ENCODE peak calls at places on chromosomes 3 and 15, in six cellular contexts. Z, R, C, U, G and P are unnamed samples.

GRCh38 chr3:5128861-5129260 is 6.8 kb downstream of the ARL8B start:
- DNase-seq in Z (no peak), R (no peak), C (no peak), U (no peak), G (no peak), P (no peak)

GRCh38 chr3:30475038-30475808 is 131.2 kb upstream of the TGFBR2 start:
- DNase-seq in Z (peak), R (no peak), C (peak), U (no peak), G (no peak), P (no peak)

GRCh38 chr3:14606663-14607339 is 44.8 kb upstream of the CCDC174 start:
- DNase-seq in Z (no peak), R (no peak), C (no peak), U (no peak), G (no peak), P (no peak)

GRCh38 chr3:16668776-16669545 is 63.7 kb upstream of the DAZL start:
- DNase-seq in Z (no peak), R (no peak), C (no peak), U (no peak), G (no peak), P (no peak)

GRCh38 chr3:165984589-165984988 is 147.4 kb upstream of the BCHE start:
- DNase-seq in Z (no peak), R (no peak), C (no peak), U (no peak), G (no peak), P (no peak)

GRCh38 chr15:58057559-58057958 is 8.0 kb downstream of the ALDH1A2 start:
- DNase-seq in Z (no peak), R (no peak), C (no peak), U (no peak), G (no peak), P (no peak)

GRCh38 chr3:186225603-186226002 is 116.7 kb upstream of the ETV5 start:
- DNase-seq in Z (peak), R (no peak), C (no peak), U (no peak), G (no peak), P (no peak)

GRCh38 chr3:14791343-14791945 is 27.3 kb upstream of the FGD5 start:
- DNase-seq in Z (peak), R (peak), C (no peak), U (peak), G (peak), P (peak)

GRCh38 chr15:71414778-71415177 is 299.5 kb downstream of the THSD4 start:
- DNase-seq in Z (no peak), R (no peak), C (no peak), U (no peak), G (no peak), P (no peak)

GRCh38 chr15:91407237-91407889 is 307.3 kb downstream of the SV2B start:
- DNase-seq in Z (no peak), R (no peak), C (no peak), U (peak), G (no peak), P (no peak)

GRCh38 chr3:16295298-16295890 is 30.4 kb downstream of the OXNAD1 start:
- DNase-seq in Z (no peak), R (no peak), C (no peak), U (no peak), G (no peak), P (no peak)

GRCh38 chr3:159619341-159619885 is 369.2 kb upstream of the IL12A start:
- DNase-seq in Z (no peak), R (no peak), C (no peak), U (peak), G (no peak), P (no peak)

GRCh38 chr3:24607281-24607680 is 112.6 kb upstream of the THRB start:
- DNase-seq in Z (no peak), R (no peak), C (no peak), U (no peak), G (no peak), P (no peak)

GRCh38 chr15:74790080-74790916 is 8.4 kb downstream of the CSK start:
- DNase-seq in Z (no peak), R (peak), C (peak), U (peak), G (peak), P (peak)

GRCh38 chr3:151593923-151594322 is 133.1 kb upstream of the IGSF10 start:
- DNase-seq in Z (no peak), R (no peak), C (no peak), U (no peak), G (no peak), P (no peak)

GRCh38 chr3:156456771-156457224 is 98.1 kb downstream of the SSR3 start:
- DNase-seq in Z (no peak), R (no peak), C (no peak), U (peak), G (no peak), P (no peak)

GRCh38 chr15:80926126-80926525 is 63.5 kb downstream of the MESD start:
- DNase-seq in Z (no peak), R (no peak), C (no peak), U (no peak), G (no peak), P (no peak)

GRCh38 chr15:68426149-68426548 is 5.8 kb downstream of the ITGA11 start:
- DNase-seq in Z (no peak), R (no peak), C (no peak), U (no peak), G (no peak), P (no peak)

GRCh38 chr15:59751552-59752413 is 62.7 kb upstream of the BNIP2 start:
- DNase-seq in Z (no peak), R (no peak), C (no peak), U (no peak), G (no peak), P (peak)
- TF ChIP-seq CTCF in Z (no peak), R (no peak), C (no peak), U (no peak), G (peak), P (peak)

GRCh38 chr3:149371001-149371722 is 6.3 kb downstream of the TM4SF1 start:
- DNase-seq in Z (no peak), R (no peak), C (no peak), U (peak), G (no peak), P (no peak)
- TF ChIP-seq CTCF in Z (no peak), R (no peak), C (no peak), U (peak), G (no peak), P (no peak)

DNA sequence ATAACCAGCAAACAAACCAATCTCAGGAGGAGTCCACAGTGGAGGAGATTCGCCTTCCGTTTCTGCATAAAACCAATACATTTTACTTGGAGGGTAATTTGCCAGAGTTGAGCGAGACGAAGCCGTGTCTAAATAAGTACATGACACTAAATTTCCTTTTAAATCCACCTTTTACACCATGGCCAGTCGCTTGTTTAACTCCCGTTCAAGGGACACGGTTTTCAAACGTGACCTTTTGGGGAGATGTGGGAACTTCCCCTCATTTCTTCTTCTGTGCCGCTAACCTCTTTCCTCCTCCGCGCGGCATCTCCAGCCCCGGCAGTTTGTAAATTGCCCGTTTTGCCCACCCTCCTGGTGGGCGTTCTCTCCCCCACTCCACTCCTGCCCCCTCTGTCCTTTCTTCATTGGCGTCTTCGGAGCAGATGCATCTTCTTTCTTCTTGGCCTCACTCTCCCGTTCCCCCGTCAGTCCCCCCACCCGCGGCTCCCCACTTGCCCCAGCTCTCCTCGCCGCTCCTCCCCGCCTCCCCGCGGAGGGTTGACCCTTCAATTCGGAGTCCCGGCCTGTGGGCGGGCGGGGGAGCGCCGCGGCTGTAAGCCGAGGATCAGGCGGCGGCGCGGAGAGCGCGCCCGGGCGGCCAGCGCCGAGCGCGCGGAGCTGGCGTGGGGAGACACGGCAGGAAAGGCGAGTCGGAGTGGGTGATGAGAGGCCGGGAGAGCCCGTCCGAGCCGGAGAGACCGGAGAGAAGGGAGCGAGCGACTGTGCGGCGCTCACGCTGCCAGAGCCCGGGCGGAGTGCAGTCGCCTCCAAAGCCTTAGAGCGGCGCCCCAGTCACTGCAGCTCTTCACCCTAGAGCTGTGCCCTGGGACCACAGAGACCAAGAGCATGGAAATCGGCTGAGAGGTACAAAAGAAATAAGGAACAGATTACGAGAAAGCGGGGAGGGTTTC is at the start of gene NLGN1:
- DNase-seq in Z (peak), R (peak), C (peak), U (peak), G (peak), P (no peak)
- TF ChIP-seq CTCF in Z (no peak), R (no peak), C (no peak), U (peak), G (no peak), P (no peak)

DNA sequence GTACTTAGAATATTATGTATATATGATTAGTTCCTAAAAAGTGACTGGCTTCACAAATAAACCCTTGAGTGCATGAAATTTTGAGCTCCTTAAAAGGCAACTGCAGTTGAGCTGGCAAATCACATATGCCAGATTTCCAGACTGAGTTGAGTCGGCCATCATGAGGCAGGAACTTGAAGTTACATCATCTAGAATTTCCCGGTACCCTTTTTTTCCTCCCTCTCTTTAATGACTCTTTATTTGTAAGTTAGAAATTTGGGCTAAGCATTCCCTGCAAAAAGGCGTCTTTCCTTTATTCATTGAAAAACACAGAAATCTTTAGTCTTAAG is 162.6 kb downstream of the FNDC3B start:
- DNase-seq in Z (no peak), R (no peak), C (no peak), U (peak), G (no peak), P (no peak)
- TF ChIP-seq CTCF in Z (no peak), R (no peak), C (no peak), U (peak), G (no peak), P (no peak)

GRCh38 chr3:180329187-180329586 is 272.8 kb upstream of the TTC14 start:
- DNase-seq in Z (peak), R (no peak), C (no peak), U (no peak), G (no peak), P (no peak)
- TF ChIP-seq CTCF in Z (no peak), R (no peak), C (no peak), U (no peak), G (no peak), P (no peak)

DNA sequence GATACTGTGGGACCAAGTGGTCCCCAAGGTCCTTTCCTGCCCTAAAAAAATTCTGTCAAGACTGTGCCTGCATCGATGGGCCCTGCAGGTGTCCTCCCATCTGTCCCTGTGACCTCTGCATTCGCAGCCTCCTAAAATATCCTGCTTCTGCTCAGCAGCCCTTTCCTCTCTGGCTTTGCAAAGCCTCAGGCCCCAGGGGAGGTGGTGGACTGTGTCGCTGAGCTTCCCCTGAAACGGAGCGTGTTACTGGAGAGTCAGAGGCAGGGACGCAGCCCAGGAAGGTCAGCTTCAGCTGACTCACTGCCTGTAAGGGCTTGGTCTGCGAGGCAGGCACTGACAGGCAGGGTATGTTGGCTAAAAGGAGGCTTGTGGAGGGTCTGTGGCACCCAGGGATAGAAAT is 110.0 kb downstream of the RAB11A start:
- DNase-seq in Z (peak), R (no peak), C (no peak), U (peak), G (no peak), P (peak)
- TF ChIP-seq CTCF in Z (no peak), R (no peak), C (no peak), U (no peak), G (no peak), P (no peak)

GRCh38 chr3:71210257-71211002 is 373.1 kb downstream of the FOXP1 start:
- DNase-seq in Z (no peak), R (no peak), C (no peak), U (peak), G (no peak), P (no peak)
- TF ChIP-seq CTCF in Z (no peak), R (no peak), C (no peak), U (peak), G (no peak), P (no peak)